ENCODE peak calls at places on chromosomes 16 and 17, in ten cellular contexts. D, E, Y, Q, U, K, R, P, O and H are unnamed samples.

GRCh38 chr17:42578282-42578869 is 847 bp upstream of the PSMC3IP start:
- DNase-seq in D (peak), E (peak), Y (peak), Q (peak), U (no peak), K (peak), R (peak), P (peak), O (peak), H (peak)

GRCh38 chr17:4900231-4901107 is 1.1 kb downstream of the C17orf107 start:
- DNase-seq in D (no peak), E (no peak), Y (peak), Q (no peak), U (no peak), K (no peak), R (no peak), P (no peak), O (no peak), H (peak)

GRCh38 chr17:81469266-81469665 is 43.3 kb downstream of the ACTG1 start:
- DNase-seq in D (no peak), E (no peak), Y (no peak), Q (no peak), U (no peak), K (no peak), R (no peak), P (no peak), O (no peak), H (no peak)

GRCh38 chr16:50724237-50724747 is 17.6 kb upstream of the CYLD start:
- DNase-seq in D (no peak), E (no peak), Y (no peak), Q (no peak), U (no peak), K (no peak), R (no peak), P (no peak), O (no peak), H (no peak)

GRCh38 chr16:55622302-55622701 is 33.5 kb upstream of the SLC6A2 start:
- DNase-seq in D (no peak), E (no peak), Y (no peak), Q (no peak), U (no peak), K (no peak), R (no peak), P (no peak), O (no peak), H (no peak)

GRCh38 chr17:40035162-40035559 is 19.0 kb downstream of the MED24 start:
- DNase-seq in D (no peak), E (peak), Y (peak), Q (no peak), U (no peak), K (peak), R (peak), P (peak), O (peak), H (no peak)

GRCh38 chr16:86628614-86629013 is 50.3 kb downstream of the FOXL1 start:
- DNase-seq in D (no peak), E (no peak), Y (no peak), Q (no peak), U (peak), K (no peak), R (no peak), P (no peak), O (no peak), H (no peak)

GRCh38 chr17:49834118-49834743 is 13.6 kb downstream of the TAC4 start:
- DNase-seq in D (no peak), E (no peak), Y (no peak), Q (no peak), U (no peak), K (no peak), R (no peak), P (no peak), O (no peak), H (no peak)

GRCh38 chr16:68452176-68452575 is 3.9 kb upstream of the SMPD3 start:
- DNase-seq in D (no peak), E (peak), Y (no peak), Q (no peak), U (no peak), K (no peak), R (no peak), P (no peak), O (no peak), H (no peak)

GRCh38 chr17:67151717-67152116 is 93.3 kb downstream of the HELZ start:
- DNase-seq in D (no peak), E (peak), Y (no peak), Q (no peak), U (no peak), K (peak), R (peak), P (no peak), O (no peak), H (no peak)

GRCh38 chr17:4032738-4033137 is 68.5 kb upstream of the ATP2A3 start:
- DNase-seq in D (no peak), E (no peak), Y (no peak), Q (no peak), U (no peak), K (no peak), R (no peak), P (no peak), O (no peak), H (no peak)

GRCh38 chr16:64823676-64824075 is 298.2 kb downstream of the CDH11 start:
- DNase-seq in D (no peak), E (no peak), Y (no peak), Q (no peak), U (no peak), K (no peak), R (no peak), P (no peak), O (no peak), H (no peak)

GRCh38 chr16:19135896-19136438 is 22.2 kb downstream of the ITPRIPL2 start:
- DNase-seq in D (peak), E (peak), Y (no peak), Q (no peak), U (no peak), K (no peak), R (peak), P (no peak), O (peak), H (no peak)

GRCh38 chr17:57111386-57111785 is 26.3 kb downstream of the AKAP1 start:
- DNase-seq in D (no peak), E (no peak), Y (no peak), Q (no peak), U (no peak), K (no peak), R (no peak), P (no peak), O (no peak), H (no peak)

GRCh38 chr16:88337021-88337420 is 45.7 kb upstream of the ZNF469 start:
- DNase-seq in D (no peak), E (no peak), Y (no peak), Q (no peak), U (no peak), K (no peak), R (no peak), P (no peak), O (no peak), H (no peak)

GRCh38 chr17:55265434-55266021 is 768 bp downstream of the HLF start:
- DNase-seq in D (no peak), E (peak), Y (peak), Q (peak), U (peak), K (peak), R (no peak), P (no peak), O (no peak), H (peak)

GRCh38 chr17:57868775-57869598 is 19.1 kb upstream of the MRPS23 start:
- DNase-seq in D (no peak), E (no peak), Y (no peak), Q (no peak), U (no peak), K (no peak), R (no peak), P (no peak), O (no peak), H (no peak)

GRCh38 chr17:53736516-53737274 is 86.0 kb upstream of the KIF2B start:
- DNase-seq in D (no peak), E (no peak), Y (no peak), Q (no peak), U (no peak), K (no peak), R (no peak), P (no peak), O (no peak), H (no peak)

GRCh38 chr17:44203731-44204452 is 4.2 kb upstream of the ATXN7L3 start:
- DNase-seq in D (no peak), E (peak), Y (peak), Q (peak), U (no peak), K (peak), R (peak), P (no peak), O (peak), H (no peak)

GRCh38 chr17:78124836-78125137 is 3.8 kb downstream of the TMC6 start:
- DNase-seq in D (no peak), E (no peak), Y (no peak), Q (no peak), U (no peak), K (no peak), R (no peak), P (no peak), O (no peak), H (no peak)
- H3K27ac ChIP-seq in D (peak), E (no peak), Y (no peak), Q (no peak), U (no peak), K (peak), R (no peak), P (no peak), O (no peak), H (no peak)

DNA sequence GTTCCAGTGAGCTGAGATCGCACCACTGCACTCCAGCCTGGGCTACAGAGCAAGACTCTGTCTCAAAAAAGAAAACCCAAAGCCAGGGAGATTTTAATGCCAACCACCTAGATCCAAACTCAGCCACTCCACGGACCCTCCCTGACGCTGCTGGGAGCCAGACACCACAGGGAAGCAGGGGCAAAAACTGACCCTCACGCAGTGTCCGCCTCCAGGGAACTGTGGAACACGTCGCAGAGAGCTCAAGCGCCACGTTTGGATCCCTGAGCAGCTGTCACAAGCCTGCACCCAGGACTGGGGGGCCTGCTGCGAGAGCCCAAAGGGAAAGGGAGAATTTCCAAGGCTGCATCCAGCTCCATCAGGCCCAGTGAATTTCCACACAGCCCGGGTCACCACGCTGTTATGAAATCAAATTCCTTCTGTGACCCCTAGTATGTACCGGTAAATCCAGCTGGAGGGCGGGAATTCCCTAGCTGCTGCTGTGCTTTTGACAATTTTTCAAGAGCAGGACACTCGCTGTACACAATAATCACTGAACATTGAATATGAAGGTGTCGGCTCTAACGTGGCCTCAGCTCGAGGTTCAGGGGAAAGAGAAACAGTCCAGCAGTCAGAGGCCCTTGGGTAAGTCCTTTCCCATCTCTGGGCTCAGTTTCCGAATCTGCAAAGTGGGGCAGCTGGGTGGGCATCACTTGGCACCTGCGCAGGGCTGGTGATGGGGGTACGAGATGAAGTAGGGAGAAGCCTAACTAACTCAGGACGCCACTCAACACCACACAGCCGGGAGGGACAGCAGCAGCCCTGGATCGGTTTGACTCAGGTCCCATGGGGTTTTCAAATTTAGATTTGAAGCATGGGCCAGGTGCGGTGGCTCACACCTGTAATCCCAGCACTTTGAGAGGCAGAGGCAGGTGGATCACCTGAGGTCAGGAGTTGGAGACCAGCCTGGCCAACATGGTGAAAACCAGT is 8.6 kb downstream of the CARHSP1 start:
- DNase-seq in D (no peak), E (peak), Y (no peak), Q (no peak), U (peak), K (peak), R (no peak), P (peak), O (no peak), H (peak)
- H3K27ac ChIP-seq in D (no peak), E (no peak), Y (no peak), Q (peak), U (peak), K (no peak), R (peak), P (no peak), O (no peak), H (peak)

GRCh38 chr16:89954462-89954861 is 5.9 kb downstream of the DEF8 start:
- DNase-seq in D (no peak), E (no peak), Y (no peak), Q (no peak), U (no peak), K (no peak), R (no peak), P (no peak), O (no peak), H (no peak)
- H3K27ac ChIP-seq in D (no peak), E (no peak), Y (no peak), Q (no peak), U (no peak), K (no peak), R (no peak), P (no peak), O (no peak), H (no peak)

GRCh38 chr17:15332338-15332737 is 9.1 kb downstream of the TEKT3 start:
- DNase-seq in D (no peak), E (no peak), Y (peak), Q (no peak), U (no peak), K (no peak), R (no peak), P (no peak), O (no peak), H (no peak)
- H3K27ac ChIP-seq in D (no peak), E (no peak), Y (no peak), Q (no peak), U (no peak), K (no peak), R (no peak), P (no peak), O (no peak), H (no peak)

GRCh38 chr17:8225813-8226535 is 15.6 kb upstream of the AURKB start:
- DNase-seq in D (peak), E (peak), Y (peak), Q (peak), U (peak), K (peak), R (peak), P (no peak), O (peak), H (no peak)
- H3K27ac ChIP-seq in D (no peak), E (peak), Y (peak), Q (peak), U (peak), K (peak), R (peak), P (no peak), O (peak), H (no peak)

DNA sequence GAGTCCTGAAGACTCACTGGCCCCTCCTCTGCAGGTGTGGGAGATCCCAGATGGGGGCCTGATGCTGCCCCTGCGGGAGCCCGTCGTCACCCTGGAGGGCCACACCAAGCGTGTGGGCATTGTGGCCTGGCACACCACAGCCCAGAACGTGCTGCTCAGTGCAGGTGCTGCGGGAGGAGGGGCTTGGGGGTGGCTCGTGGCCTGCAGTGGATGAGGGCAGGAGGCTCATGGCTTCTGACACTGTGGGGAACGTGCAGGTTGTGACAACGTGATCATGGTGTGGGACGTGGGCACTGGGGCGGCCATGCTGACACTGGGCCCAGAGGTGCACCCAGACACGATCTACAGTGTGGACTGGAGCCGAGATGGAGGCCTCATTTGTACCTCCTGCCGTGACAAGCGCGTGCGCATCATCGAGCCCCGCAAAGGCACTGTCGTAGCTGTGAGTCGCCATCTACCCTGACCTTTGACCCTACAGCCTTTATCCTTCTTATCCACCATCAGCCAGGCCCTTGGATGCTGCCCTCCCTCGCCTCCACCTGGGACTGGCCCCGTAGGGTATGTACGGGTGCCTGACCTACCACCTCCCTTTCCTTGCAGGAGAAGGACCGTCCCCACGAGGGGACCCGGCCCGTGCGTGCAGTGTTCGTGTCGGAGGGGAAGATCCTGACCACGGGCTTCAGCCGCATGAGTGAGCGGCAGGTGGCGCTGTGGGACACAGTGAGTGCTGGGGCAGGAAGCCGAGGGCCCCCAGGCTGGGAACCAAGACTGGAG is 3.6 kb downstream of the CORO1A start:
- DNase-seq in D (peak), E (peak), Y (peak), Q (peak), U (peak), K (peak), R (peak), P (peak), O (peak), H (peak)
- H3K27ac ChIP-seq in D (no peak), E (no peak), Y (no peak), Q (no peak), U (no peak), K (no peak), R (peak), P (no peak), O (no peak), H (peak)

GRCh38 chr16:72786606-72787005 is 261.3 kb downstream of the ZFHX3 start:
- DNase-seq in D (no peak), E (no peak), Y (no peak), Q (no peak), U (no peak), K (no peak), R (no peak), P (no peak), O (no peak), H (no peak)

GRCh38 chr16:72785886-72786285 is 262.0 kb downstream of the ZFHX3 start:
- DNase-seq in D (no peak), E (no peak), Y (no peak), Q (no peak), U (no peak), K (peak), R (no peak), P (no peak), O (no peak), H (no peak)

GRCh38 chr16:72788269-72788809 is 259.6 kb downstream of the ZFHX3 start:
- DNase-seq in D (no peak), E (no peak), Y (no peak), Q (peak), U (no peak), K (no peak), R (no peak), P (no peak), O (no peak), H (no peak)

GRCh38 chr16:72787519-72788268 is 260.2 kb downstream of the ZFHX3 start:
- DNase-seq in D (peak), E (peak), Y (peak), Q (peak), U (peak), K (peak), R (no peak), P (peak), O (no peak), H (peak)

GRCh38 chr16:72787130-72787518 is 260.8 kb downstream of the ZFHX3 start:
- DNase-seq in D (no peak), E (no peak), Y (peak), Q (no peak), U (no peak), K (no peak), R (no peak), P (no peak), O (no peak), H (no peak)
- H3K27ac ChIP-seq in D (no peak), E (peak), Y (no peak), Q (peak), U (peak), K (no peak), R (no peak), P (peak), O (no peak), H (no peak)

DNA sequence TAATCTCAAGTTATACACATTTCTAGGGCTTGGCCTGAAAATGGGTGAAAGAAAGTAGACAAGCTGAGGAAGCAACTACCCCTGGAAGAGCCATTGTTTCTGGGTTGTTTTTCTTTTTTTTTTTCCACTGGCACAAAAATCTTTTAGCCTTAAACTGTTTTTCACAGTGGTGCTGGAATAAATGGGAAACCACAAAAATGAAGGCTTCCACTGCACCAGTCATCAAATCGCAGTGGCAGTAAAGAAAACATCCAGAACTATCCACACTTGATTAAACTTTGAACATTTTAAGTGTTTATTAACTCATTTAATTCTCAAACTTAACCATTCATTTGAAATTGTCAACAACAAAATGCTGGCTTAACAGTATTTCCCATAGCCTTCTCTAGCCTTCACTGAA is 14.3 kb downstream of the CMTM4 start:
- DNase-seq in D (no peak), E (peak), Y (no peak), Q (no peak), U (no peak), K (peak), R (no peak), P (no peak), O (no peak), H (no peak)
- H3K27ac ChIP-seq in D (no peak), E (peak), Y (no peak), Q (peak), U (no peak), K (no peak), R (no peak), P (no peak), O (no peak), H (no peak)

GRCh38 chr17:59357219-59357699 is 25.8 kb downstream of the YPEL2 start:
- DNase-seq in D (no peak), E (peak), Y (no peak), Q (no peak), U (no peak), K (peak), R (no peak), P (no peak), O (no peak), H (no peak)
- H3K27ac ChIP-seq in D (no peak), E (peak), Y (no peak), Q (peak), U (peak), K (peak), R (no peak), P (peak), O (no peak), H (no peak)

DNA sequence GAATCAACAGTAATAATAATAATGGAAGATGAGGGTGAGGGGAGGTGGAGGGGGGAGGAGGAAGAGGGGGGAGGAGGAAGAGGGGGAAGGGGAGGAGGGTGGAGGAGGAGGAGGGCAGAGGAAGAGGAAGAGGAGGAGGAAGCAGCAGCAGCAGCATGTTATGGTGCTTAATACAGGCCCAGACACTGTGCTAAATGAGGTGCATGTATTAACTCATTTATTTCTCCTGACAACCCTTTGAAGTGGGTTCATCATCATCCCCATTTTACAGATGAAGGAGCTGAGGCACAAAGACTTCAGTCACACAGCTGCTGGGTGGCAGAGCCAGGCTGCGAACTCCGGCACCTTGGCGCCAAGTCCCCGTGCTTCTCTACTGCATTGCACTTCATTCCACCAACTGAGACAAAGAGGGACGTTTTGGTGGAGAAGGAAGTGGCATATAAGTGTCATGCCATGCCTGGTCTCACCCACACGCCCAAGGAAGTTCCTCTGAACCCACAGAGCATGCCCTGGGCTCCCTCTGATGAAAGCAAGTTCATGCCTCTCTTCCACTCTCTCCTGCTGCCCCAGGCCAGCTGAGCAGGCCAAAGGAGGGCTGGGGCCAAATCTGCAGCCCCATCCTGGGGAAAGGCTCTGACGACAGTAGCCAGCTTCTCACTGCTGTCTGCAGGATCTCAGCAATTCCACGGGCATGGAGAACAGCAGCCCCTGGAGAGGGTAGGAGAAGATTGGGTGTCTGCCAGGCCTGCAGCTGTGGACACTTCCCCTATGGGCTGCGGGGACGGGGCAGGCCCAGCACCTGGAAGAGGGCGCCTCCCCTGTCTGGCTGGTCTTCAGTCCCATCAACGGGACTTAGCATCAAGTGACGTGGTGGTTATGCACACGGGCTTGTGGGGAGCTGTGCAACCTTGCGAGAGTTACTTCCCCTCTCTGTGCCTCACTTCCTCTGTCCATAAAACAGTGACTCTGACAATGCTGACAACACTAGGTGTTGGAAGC is 21.8 kb downstream of the XYLT1 start:
- DNase-seq in D (peak), E (no peak), Y (no peak), Q (peak), U (peak), K (no peak), R (no peak), P (peak), O (no peak), H (no peak)
- H3K27ac ChIP-seq in D (no peak), E (no peak), Y (no peak), Q (no peak), U (no peak), K (no peak), R (no peak), P (no peak), O (no peak), H (no peak)